ENCODE peak calls at places on chromosomes 2 and 18, in four cellular contexts. One of them, this sample, is unnamed.

GRCh38 chr2:227853204-227853629 is 18.2 kb upstream of the DAW1 start:
- DNase-seq in activated T-helper 1 cell treated with anti-CD3 and anti-CD28 coated beads, Interleukin-2, amount 50 U/mL, for 16 hours: no peak
- DNase-seq in NCI-H1436: no peak
- DNase-seq in NCI-H1092 treated with DMSO at 0.1 percent for 48 hours: peak; percentile 64
- DNase-seq in this sample: peak; percentile 79

GRCh38 chr2:112242384-112242783 is 12.5 kb downstream of the ZC3H8 start:
- DNase-seq in NCI-H1436: no peak
- DNase-seq in NCI-H1092 treated with DMSO at 0.1 percent for 48 hours: no peak
- DNase-seq in activated T-helper 1 cell treated with anti-CD3 and anti-CD28 coated beads, Interleukin-2, amount 50 U/mL, for 16 hours: no peak
- DNase-seq in this sample: no peak

GRCh38 chr18:21853020-21853419 is 112.4 kb downstream of the MIB1 start:
- DNase-seq in NCI-H1436: no peak
- DNase-seq in activated T-helper 1 cell treated with anti-CD3 and anti-CD28 coated beads, Interleukin-2, amount 50 U/mL, for 16 hours: no peak
- DNase-seq in NCI-H1092 treated with DMSO at 0.1 percent for 48 hours: no peak
- DNase-seq in this sample: no peak

GRCh38 chr2:2646312-2647051 is 315.4 kb upstream of the MYT1L start:
- DNase-seq in NCI-H1092 treated with DMSO at 0.1 percent for 48 hours: no peak
- DNase-seq in activated T-helper 1 cell treated with anti-CD3 and anti-CD28 coated beads, Interleukin-2, amount 50 U/mL, for 16 hours: no peak
- DNase-seq in NCI-H1436: no peak
- DNase-seq in this sample: no peak

GRCh38 chr2:11344342-11344955 is at the start of gene ROCK2:
- DNase-seq in activated T-helper 1 cell treated with anti-CD3 and anti-CD28 coated beads, Interleukin-2, amount 50 U/mL, for 16 hours: peak; percentile 52
- DNase-seq in NCI-H1092 treated with DMSO at 0.1 percent for 48 hours: peak; percentile 69
- DNase-seq in NCI-H1436: peak; percentile 69
- DNase-seq in this sample: peak; percentile 82

GRCh38 chr18:12283256-12283655 is 24.8 kb upstream of the TUBB6 start:
- DNase-seq in NCI-H1092 treated with DMSO at 0.1 percent for 48 hours: no peak
- DNase-seq in activated T-helper 1 cell treated with anti-CD3 and anti-CD28 coated beads, Interleukin-2, amount 50 U/mL, for 16 hours: no peak
- DNase-seq in NCI-H1436: no peak
- DNase-seq in this sample: no peak

GRCh38 chr2:230814616-230815015 is 50.1 kb upstream of the ITM2C start:
- DNase-seq in activated T-helper 1 cell treated with anti-CD3 and anti-CD28 coated beads, Interleukin-2, amount 50 U/mL, for 16 hours: no peak
- DNase-seq in NCI-H1092 treated with DMSO at 0.1 percent for 48 hours: no peak
- DNase-seq in NCI-H1436: no peak
- DNase-seq in this sample: no peak

GRCh38 chr2:43472527-43473194 is 123.2 kb downstream of the THADA start:
- DNase-seq in activated T-helper 1 cell treated with anti-CD3 and anti-CD28 coated beads, Interleukin-2, amount 50 U/mL, for 16 hours: no peak
- DNase-seq in NCI-H1092 treated with DMSO at 0.1 percent for 48 hours: no peak
- DNase-seq in NCI-H1436: no peak
- DNase-seq in this sample: no peak

GRCh38 chr2:108630567-108631405 is 88.5 kb upstream of the RANBP2 start:
- DNase-seq in NCI-H1092 treated with DMSO at 0.1 percent for 48 hours: no peak
- DNase-seq in activated T-helper 1 cell treated with anti-CD3 and anti-CD28 coated beads, Interleukin-2, amount 50 U/mL, for 16 hours: no peak
- DNase-seq in NCI-H1436: no peak
- DNase-seq in this sample: no peak